ENCODE peak calls at places on chromosomes 16 and 17, in nine cellular contexts. One of them, this sample, is unnamed. For H3K27me3 and H3K36me3, the result is how much of the 10 kb centered on the place peaks cover.

GRCh38 chr16:56988948-56989945 is at the start of gene NLRC5:
- DNase-seq in tibial artery: peak
- DNase-seq in GM23248: peak
- DNase-seq in PC-9: peak
- DNase-seq in mesendoderm: peak
- DNase-seq in DND-41: peak
- DNase-seq in right lobe of liver: peak
- DNase-seq in neuronal stem cell: peak
- DNase-seq in fibroblast of lung: peak
- DNase-seq in this sample: peak

GRCh38 chr16:2954647-2955381 is 9.3 kb upstream of the KREMEN2 start:
- DNase-seq in tibial artery: no peak
- DNase-seq in GM23248: no peak
- DNase-seq in PC-9: no peak
- DNase-seq in mesendoderm: no peak
- DNase-seq in DND-41: no peak
- DNase-seq in right lobe of liver: peak
- DNase-seq in neuronal stem cell: no peak
- DNase-seq in fibroblast of lung: no peak
- DNase-seq in this sample: no peak

GRCh38 chr16:59047114-59047513 is 313.0 kb upstream of the GOT2 start:
- DNase-seq in tibial artery: no peak
- DNase-seq in GM23248: no peak
- DNase-seq in PC-9: no peak
- DNase-seq in mesendoderm: peak
- DNase-seq in DND-41: no peak
- DNase-seq in right lobe of liver: no peak
- DNase-seq in neuronal stem cell: no peak
- DNase-seq in fibroblast of lung: no peak
- DNase-seq in this sample: no peak

GRCh38 chr16:17211797-17212196 is 259.0 kb downstream of the XYLT1 start:
- DNase-seq in tibial artery: no peak
- DNase-seq in GM23248: peak
- DNase-seq in PC-9: no peak
- DNase-seq in mesendoderm: peak
- DNase-seq in DND-41: peak
- DNase-seq in right lobe of liver: no peak
- DNase-seq in neuronal stem cell: peak
- DNase-seq in fibroblast of lung: no peak
- DNase-seq in this sample: peak

GRCh38 chr16:55444754-55445485 is 34.1 kb upstream of the MMP2 start:
- DNase-seq in tibial artery: peak
- DNase-seq in GM23248: no peak
- DNase-seq in PC-9: no peak
- DNase-seq in mesendoderm: no peak
- DNase-seq in DND-41: no peak
- DNase-seq in right lobe of liver: peak
- DNase-seq in neuronal stem cell: no peak
- DNase-seq in fibroblast of lung: no peak
- DNase-seq in this sample: no peak

GRCh38 chr16:64356267-64356666 is 765.6 kb downstream of the CDH11 start:
- DNase-seq in tibial artery: no peak
- DNase-seq in GM23248: peak
- DNase-seq in PC-9: no peak
- DNase-seq in mesendoderm: no peak
- DNase-seq in DND-41: no peak
- DNase-seq in right lobe of liver: no peak
- DNase-seq in neuronal stem cell: no peak
- DNase-seq in fibroblast of lung: peak
- DNase-seq in this sample: no peak

GRCh38 chr16:84245933-84246678 is 6.3 kb upstream of the KCNG4 start:
- DNase-seq in tibial artery: no peak
- DNase-seq in GM23248: no peak
- DNase-seq in PC-9: no peak
- DNase-seq in mesendoderm: no peak
- DNase-seq in DND-41: no peak
- DNase-seq in right lobe of liver: no peak
- DNase-seq in neuronal stem cell: no peak
- DNase-seq in fibroblast of lung: no peak
- DNase-seq in this sample: no peak

GRCh38 chr17:48892940-48893645 is 506 bp downstream of the ATP5MC1 start:
- DNase-seq in tibial artery: no peak
- DNase-seq in GM23248: peak
- DNase-seq in PC-9: no peak
- DNase-seq in mesendoderm: no peak
- DNase-seq in DND-41: no peak
- DNase-seq in right lobe of liver: no peak
- DNase-seq in neuronal stem cell: no peak
- DNase-seq in fibroblast of lung: no peak
- DNase-seq in this sample: no peak

GRCh38 chr17:327296-327695 is 25.3 kb downstream of the RPH3AL start:
- DNase-seq in tibial artery: no peak
- DNase-seq in GM23248: no peak
- DNase-seq in PC-9: no peak
- DNase-seq in mesendoderm: no peak
- DNase-seq in DND-41: no peak
- DNase-seq in right lobe of liver: no peak
- DNase-seq in neuronal stem cell: no peak
- DNase-seq in fibroblast of lung: no peak
- DNase-seq in this sample: no peak

GRCh38 chr17:329794-330420 is 22.7 kb downstream of the RPH3AL start:
- DNase-seq in tibial artery: no peak
- DNase-seq in GM23248: no peak
- DNase-seq in PC-9: no peak
- DNase-seq in mesendoderm: no peak
- DNase-seq in DND-41: no peak
- DNase-seq in right lobe of liver: no peak
- DNase-seq in neuronal stem cell: no peak
- DNase-seq in fibroblast of lung: no peak
- DNase-seq in this sample: no peak

GRCh38 chr17:330993-331701 is 21.5 kb downstream of the RPH3AL start:
- DNase-seq in tibial artery: peak
- DNase-seq in GM23248: no peak
- DNase-seq in PC-9: no peak
- DNase-seq in mesendoderm: peak
- DNase-seq in DND-41: peak
- DNase-seq in right lobe of liver: peak
- DNase-seq in neuronal stem cell: no peak
- DNase-seq in fibroblast of lung: no peak
- DNase-seq in this sample: no peak

GRCh38 chr17:325270-325976 is 27.2 kb downstream of the RPH3AL start:
- DNase-seq in tibial artery: no peak
- DNase-seq in GM23248: no peak
- DNase-seq in PC-9: no peak
- DNase-seq in mesendoderm: no peak
- DNase-seq in DND-41: no peak
- DNase-seq in right lobe of liver: no peak
- DNase-seq in neuronal stem cell: no peak
- DNase-seq in fibroblast of lung: no peak
- DNase-seq in this sample: no peak

DNA sequence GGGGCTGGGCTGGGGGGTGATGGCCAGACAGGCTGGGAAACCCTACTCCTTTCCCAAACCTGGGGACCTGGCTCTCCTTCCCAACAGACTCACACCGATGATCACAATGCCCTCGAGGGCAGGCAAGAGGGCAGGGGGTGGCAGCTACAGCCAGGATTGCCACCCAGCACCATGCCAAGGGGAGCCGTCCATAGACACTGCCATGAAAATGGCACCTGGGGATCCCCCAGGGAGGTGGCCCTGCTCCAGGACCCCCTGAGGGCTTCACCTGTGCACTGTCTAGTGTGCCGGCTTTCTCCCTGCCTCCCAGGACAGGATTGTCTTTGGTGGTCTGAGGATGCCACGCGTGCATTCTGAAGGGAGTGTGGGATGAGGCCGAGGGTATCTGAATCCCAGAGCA is 24.6 kb downstream of the RPH3AL start:
- DNase-seq in tibial artery: peak
- DNase-seq in GM23248: no peak
- DNase-seq in PC-9: no peak
- DNase-seq in mesendoderm: no peak
- DNase-seq in DND-41: no peak
- DNase-seq in right lobe of liver: no peak
- DNase-seq in neuronal stem cell: no peak
- DNase-seq in fibroblast of lung: no peak
- DNase-seq in this sample: no peak
- H3K27ac ChIP-seq in tibial artery: no peak
- H3K27ac ChIP-seq in GM23248: no peak
- H3K27ac ChIP-seq in PC-9: no peak
- H3K27ac ChIP-seq in mesendoderm: no peak
- H3K27ac ChIP-seq in DND-41: no peak
- H3K27ac ChIP-seq in right lobe of liver: no peak
- H3K27ac ChIP-seq in neuronal stem cell: no peak
- H3K27ac ChIP-seq in fibroblast of lung: no peak
- H3K27ac ChIP-seq in this sample: no peak

DNA sequence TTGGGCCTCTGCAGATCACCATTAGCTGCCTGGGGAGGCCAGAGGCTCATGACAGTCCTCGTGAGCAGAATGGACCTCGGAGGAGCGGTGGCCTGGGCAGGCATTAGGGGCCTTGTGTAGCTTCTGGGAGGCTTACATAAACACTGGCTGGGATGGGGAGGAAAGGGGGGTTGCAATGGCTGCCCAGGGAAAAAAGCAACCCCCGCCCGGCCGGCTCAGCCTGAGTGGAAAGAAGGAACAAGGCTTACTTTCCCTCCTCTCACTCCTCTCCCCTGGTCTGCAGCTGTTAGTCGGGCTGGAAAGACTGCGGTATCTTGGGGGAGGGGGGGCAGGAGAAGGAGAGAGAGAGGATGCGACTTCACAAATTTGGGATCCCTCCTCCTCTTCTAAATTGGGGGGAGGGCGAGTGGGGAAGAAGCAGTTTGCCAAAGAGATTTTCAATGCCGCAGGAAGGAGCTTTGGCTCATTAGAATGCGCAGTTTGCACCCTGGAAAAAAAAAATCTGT is 6.4 kb upstream of the NR1D1 start:
- DNase-seq in tibial artery: no peak
- DNase-seq in GM23248: no peak
- DNase-seq in PC-9: no peak
- DNase-seq in mesendoderm: no peak
- DNase-seq in DND-41: no peak
- DNase-seq in right lobe of liver: no peak
- DNase-seq in neuronal stem cell: no peak
- DNase-seq in fibroblast of lung: no peak
- DNase-seq in this sample: no peak
- H3K27me3 ChIP-seq in tibial artery: under half
- H3K27me3 ChIP-seq in GM23248: under half
- H3K27me3 ChIP-seq in PC-9: under half
- H3K27me3 ChIP-seq in mesendoderm: under half
- H3K27me3 ChIP-seq in DND-41: under half
- H3K27me3 ChIP-seq in right lobe of liver: under half
- H3K27me3 ChIP-seq in neuronal stem cell: under half
- H3K27me3 ChIP-seq in fibroblast of lung: under half
- H3K27me3 ChIP-seq in this sample: under half

DNA sequence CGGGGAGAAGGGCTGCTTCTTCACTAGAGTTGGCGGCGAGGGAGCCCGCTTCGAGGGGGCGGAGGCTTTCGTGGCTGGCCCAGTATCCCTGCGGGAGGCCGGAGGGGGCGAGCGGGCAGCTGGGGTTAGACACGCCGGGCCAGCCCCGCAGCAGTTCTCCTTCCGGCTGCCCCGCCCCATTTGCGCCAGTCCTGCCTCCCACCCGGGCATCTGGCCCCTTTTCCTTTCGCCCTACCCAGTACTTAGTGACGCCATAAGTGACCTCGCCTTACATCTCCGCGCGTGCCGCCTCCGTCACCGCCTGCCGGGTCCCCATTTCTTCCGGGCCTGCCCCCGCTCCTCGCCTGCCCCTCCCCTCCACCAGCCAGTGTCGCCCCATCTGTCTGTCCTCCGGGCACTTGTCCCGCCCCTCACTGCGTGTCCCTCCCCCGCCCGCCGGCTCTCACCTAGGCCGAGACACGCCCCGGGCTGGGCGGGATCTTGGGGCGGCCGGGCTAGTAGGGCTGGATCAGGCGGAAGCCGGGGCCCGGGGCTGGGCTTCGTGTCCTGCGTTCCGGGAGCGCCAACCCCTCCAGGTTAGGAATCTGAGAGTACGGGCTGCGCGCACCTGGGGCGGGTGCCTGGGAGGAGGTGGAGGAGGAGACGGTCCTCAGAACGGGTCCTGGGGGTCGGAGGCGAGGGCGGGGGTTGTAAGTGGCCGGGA is 14.3 kb downstream of the SPATA32 start:
- DNase-seq in tibial artery: peak
- DNase-seq in GM23248: peak
- DNase-seq in PC-9: peak
- DNase-seq in mesendoderm: peak
- DNase-seq in DND-41: peak
- DNase-seq in right lobe of liver: peak
- DNase-seq in neuronal stem cell: peak
- DNase-seq in fibroblast of lung: peak
- DNase-seq in this sample: peak
- H3K36me3 ChIP-seq in tibial artery: under half
- H3K36me3 ChIP-seq in GM23248: under half
- H3K36me3 ChIP-seq in PC-9: under half
- H3K36me3 ChIP-seq in mesendoderm: under half
- H3K36me3 ChIP-seq in DND-41: half or more
- H3K36me3 ChIP-seq in right lobe of liver: under half
- H3K36me3 ChIP-seq in neuronal stem cell: under half
- H3K36me3 ChIP-seq in fibroblast of lung: under half
- H3K36me3 ChIP-seq in this sample: under half

DNA sequence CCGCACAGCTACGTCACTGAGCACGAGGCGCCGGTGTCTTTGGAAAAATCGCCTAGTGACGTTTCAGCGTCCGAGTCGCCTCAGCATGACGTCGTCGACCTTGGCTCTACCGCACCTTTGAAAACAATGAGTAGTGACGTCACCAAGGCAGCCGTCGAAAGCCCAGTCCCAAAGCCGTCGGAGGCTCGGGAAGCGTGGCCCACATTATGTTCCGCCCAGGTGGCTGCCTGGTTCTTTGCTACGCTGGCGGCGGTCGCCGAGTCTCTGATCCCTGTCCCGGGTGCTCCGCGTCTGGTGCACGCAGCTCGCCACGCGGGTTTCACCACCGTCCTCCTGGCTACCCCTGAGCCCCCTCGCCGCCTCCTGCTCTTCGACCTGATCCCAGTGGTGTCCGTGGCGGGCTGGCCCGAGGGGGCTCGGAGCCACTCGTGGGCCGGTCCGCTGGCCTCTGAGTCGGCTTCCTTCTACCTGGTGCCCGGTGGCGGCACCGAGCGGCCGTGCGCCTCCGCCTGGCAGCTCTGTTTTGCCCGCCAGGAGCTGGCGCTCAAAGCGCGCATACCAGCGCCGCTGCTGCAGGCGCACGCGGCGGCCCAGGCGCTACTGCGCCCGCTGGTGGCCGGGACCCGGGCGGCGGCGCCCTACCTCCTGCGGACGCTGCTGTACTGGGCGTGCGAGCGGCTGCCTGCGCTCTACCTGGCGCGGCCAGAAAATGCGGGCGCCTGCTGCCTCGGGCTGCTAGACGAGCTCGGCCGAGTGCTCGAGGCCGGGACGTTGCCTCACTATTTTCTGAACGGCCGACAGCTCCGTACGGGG is 1.5 kb downstream of the TMEM102 start:
- DNase-seq in tibial artery: peak
- DNase-seq in GM23248: peak
- DNase-seq in PC-9: peak
- DNase-seq in mesendoderm: peak
- DNase-seq in DND-41: peak
- DNase-seq in right lobe of liver: peak
- DNase-seq in neuronal stem cell: peak
- DNase-seq in fibroblast of lung: peak
- DNase-seq in this sample: peak
- H3K27ac ChIP-seq in tibial artery: peak
- H3K27ac ChIP-seq in GM23248: no peak
- H3K27ac ChIP-seq in PC-9: peak
- H3K27ac ChIP-seq in mesendoderm: no peak
- H3K27ac ChIP-seq in DND-41: no peak
- H3K27ac ChIP-seq in right lobe of liver: peak
- H3K27ac ChIP-seq in neuronal stem cell: no peak
- H3K27ac ChIP-seq in fibroblast of lung: no peak
- H3K27ac ChIP-seq in this sample: peak

This sample was measured in naive thymus-derived CD4-positive, alpha-beta T cell.